ENCODE peak calls at places on chromosomes 2 and 18, in seven cellular contexts. One of them, this sample, is unnamed.

GRCh38 chr2:209322041-209322440 is 101.8 kb upstream of the MAP2 start:
- DNase-seq in B cell: no peak
- DNase-seq in heart left ventricle: no peak
- DNase-seq in lower lobe of right lung: no peak
- DNase-seq in ovary: no peak
- DNase-seq in HFFc6: no peak
- DNase-seq in epithelial cell of esophagus: no peak
- DNase-seq in this sample: no peak

GRCh38 chr2:157830696-157831570 is 45.2 kb downstream of the ACVR1 start:
- DNase-seq in heart left ventricle: no peak
- DNase-seq in B cell: no peak
- DNase-seq in lower lobe of right lung: no peak
- DNase-seq in epithelial cell of esophagus: peak; percentile 96
- DNase-seq in HFFc6: peak; percentile 91
- DNase-seq in ovary: peak; percentile 42
- DNase-seq in this sample: no peak

GRCh38 chr2:177984739-177985138 is 87.8 kb downstream of the PDE11A start:
- DNase-seq in epithelial cell of esophagus: no peak
- DNase-seq in HFFc6: peak; percentile 68
- DNase-seq in ovary: no peak
- DNase-seq in B cell: no peak
- DNase-seq in heart left ventricle: no peak
- DNase-seq in lower lobe of right lung: no peak
- DNase-seq in this sample: no peak

GRCh38 chr2:196468394-196468793 is 171.1 kb upstream of the CCDC150 start:
- DNase-seq in lower lobe of right lung: no peak
- DNase-seq in B cell: no peak
- DNase-seq in heart left ventricle: no peak
- DNase-seq in epithelial cell of esophagus: no peak
- DNase-seq in ovary: no peak
- DNase-seq in HFFc6: no peak
- DNase-seq in this sample: no peak

GRCh38 chr2:8003462-8004075 is 678.3 kb upstream of the ID2 start:
- DNase-seq in heart left ventricle: peak; percentile 72
- DNase-seq in lower lobe of right lung: no peak
- DNase-seq in epithelial cell of esophagus: no peak
- DNase-seq in B cell: no peak
- DNase-seq in HFFc6: peak; percentile 68
- DNase-seq in ovary: peak; percentile 73
- DNase-seq in this sample: no peak

GRCh38 chr2:237264480-237265219 is 149.3 kb downstream of the COL6A3 start:
- DNase-seq in heart left ventricle: no peak
- DNase-seq in HFFc6: peak; percentile 63
- DNase-seq in B cell: no peak
- DNase-seq in ovary: no peak
- DNase-seq in epithelial cell of esophagus: peak; percentile 72
- DNase-seq in lower lobe of right lung: no peak
- DNase-seq in this sample: no peak

GRCh38 chr2:191983186-191983585 is 136.3 kb upstream of the CAVIN2 start:
- DNase-seq in B cell: no peak
- DNase-seq in lower lobe of right lung: no peak
- DNase-seq in ovary: no peak
- DNase-seq in heart left ventricle: no peak
- DNase-seq in epithelial cell of esophagus: peak; percentile 33
- DNase-seq in HFFc6: no peak
- DNase-seq in this sample: no peak

GRCh38 chr18:46761054-46761769 is 4.4 kb upstream of the ST8SIA5 start:
- DNase-seq in epithelial cell of esophagus: no peak
- DNase-seq in lower lobe of right lung: no peak
- DNase-seq in ovary: no peak
- DNase-seq in B cell: no peak
- DNase-seq in HFFc6: no peak
- DNase-seq in heart left ventricle: no peak
- DNase-seq in this sample: no peak

GRCh38 chr2:199463708-199464613 is 6.2 kb upstream of the SATB2 start:
- DNase-seq in B cell: no peak
- DNase-seq in ovary: no peak
- DNase-seq in heart left ventricle: no peak
- DNase-seq in HFFc6: no peak
- DNase-seq in epithelial cell of esophagus: no peak
- DNase-seq in lower lobe of right lung: no peak
- DNase-seq in this sample: peak; percentile 44

GRCh38 chr2:233353769-233354499 is at the start of gene DGKD:
- DNase-seq in ovary: peak; percentile 74
- DNase-seq in heart left ventricle: peak; percentile 66
- DNase-seq in HFFc6: no peak
- DNase-seq in B cell: peak; percentile 99
- DNase-seq in lower lobe of right lung: peak; percentile 75
- DNase-seq in epithelial cell of esophagus: peak; percentile 33
- DNase-seq in this sample: peak; percentile 79

GRCh38 chr2:164657129-164657528 is 35.8 kb upstream of the GRB14 start:
- DNase-seq in lower lobe of right lung: no peak
- DNase-seq in B cell: no peak
- DNase-seq in heart left ventricle: no peak
- DNase-seq in ovary: no peak
- DNase-seq in epithelial cell of esophagus: peak; percentile 94
- DNase-seq in HFFc6: peak; percentile 88
- DNase-seq in this sample: no peak

GRCh38 chr2:128421861-128422311 is 103.2 kb upstream of the HS6ST1 start:
- DNase-seq in B cell: no peak
- DNase-seq in HFFc6: no peak
- DNase-seq in lower lobe of right lung: no peak
- DNase-seq in ovary: no peak
- DNase-seq in heart left ventricle: peak; percentile 1
- DNase-seq in epithelial cell of esophagus: no peak
- DNase-seq in this sample: peak; percentile 3

GRCh38 chr2:231568785-231569435 is 23.8 kb upstream of the TEX44 start:
- DNase-seq in B cell: no peak
- DNase-seq in lower lobe of right lung: no peak
- DNase-seq in epithelial cell of esophagus: no peak
- DNase-seq in heart left ventricle: no peak
- DNase-seq in ovary: no peak
- DNase-seq in HFFc6: no peak
- DNase-seq in this sample: no peak

GRCh38 chr2:200810252-200810650 is 1.5 kb upstream of the BZW1 start:
- DNase-seq in B cell: no peak
- DNase-seq in epithelial cell of esophagus: peak; percentile 63
- DNase-seq in heart left ventricle: peak; percentile 19
- DNase-seq in HFFc6: peak; percentile 66
- DNase-seq in lower lobe of right lung: no peak
- DNase-seq in ovary: no peak
- DNase-seq in this sample: no peak

GRCh38 chr18:906416-907170 is 1.9 kb downstream of the ADCYAP1 start:
- DNase-seq in heart left ventricle: no peak
- DNase-seq in lower lobe of right lung: no peak
- DNase-seq in B cell: no peak
- DNase-seq in HFFc6: no peak
- DNase-seq in ovary: no peak
- DNase-seq in epithelial cell of esophagus: no peak
- DNase-seq in this sample: peak; percentile 40

GRCh38 chr18:25047983-25048382 is 304.0 kb downstream of the ZNF521 start:
- DNase-seq in HFFc6: no peak
- DNase-seq in epithelial cell of esophagus: peak; percentile 2
- DNase-seq in lower lobe of right lung: no peak
- DNase-seq in B cell: no peak
- DNase-seq in ovary: no peak
- DNase-seq in heart left ventricle: no peak
- DNase-seq in this sample: no peak

GRCh38 chr2:18381451-18381850 is 179.0 kb downstream of the RDH14 start:
- DNase-seq in ovary: no peak
- DNase-seq in B cell: no peak
- DNase-seq in heart left ventricle: no peak
- DNase-seq in HFFc6: no peak
- DNase-seq in lower lobe of right lung: no peak
- DNase-seq in epithelial cell of esophagus: no peak
- DNase-seq in this sample: no peak

GRCh38 chr18:50203801-50204604 is 9.1 kb upstream of the MYO5B start:
- DNase-seq in lower lobe of right lung: peak; percentile 51
- DNase-seq in epithelial cell of esophagus: peak; percentile 71
- DNase-seq in ovary: no peak
- DNase-seq in HFFc6: no peak
- DNase-seq in B cell: no peak
- DNase-seq in heart left ventricle: no peak
- DNase-seq in this sample: peak; percentile 70

DNA sequence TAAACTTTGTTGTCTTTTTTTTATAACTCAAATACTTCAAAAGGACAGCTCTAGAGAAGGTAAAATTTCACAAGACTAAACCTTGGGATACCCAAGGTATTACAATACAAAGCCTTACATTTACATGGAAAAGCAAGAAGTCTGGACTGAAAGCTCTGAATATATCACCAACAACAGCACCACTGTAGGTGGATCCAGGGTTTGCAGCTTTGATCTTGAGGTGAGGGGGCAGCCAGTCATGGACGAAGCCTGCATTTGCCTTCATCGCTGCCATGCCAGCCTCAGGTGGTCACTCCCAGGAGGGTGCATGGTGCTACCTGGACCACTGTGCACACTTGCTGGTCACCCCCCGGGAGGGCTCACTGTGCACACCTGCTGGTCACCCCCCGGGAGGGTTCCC is 36.6 kb downstream of the RBFA start:
- DNase-seq in HFFc6: no peak
- DNase-seq in epithelial cell of esophagus: no peak
- DNase-seq in ovary: no peak
- DNase-seq in heart left ventricle: no peak
- DNase-seq in B cell: no peak
- DNase-seq in lower lobe of right lung: no peak
- DNase-seq in this sample: no peak
- TF ChIP-seq CTCF in HFFc6: no peak
- TF ChIP-seq CTCF in epithelial cell of esophagus: no peak
- TF ChIP-seq CTCF in ovary: no peak
- TF ChIP-seq CTCF in heart left ventricle: no peak
- TF ChIP-seq CTCF in B cell: no peak
- TF ChIP-seq CTCF in lower lobe of right lung: no peak
- TF ChIP-seq CTCF in this sample: no peak

GRCh38 chr2:100235098-100235497 is 87.2 kb downstream of the LONRF2 start:
- DNase-seq in heart left ventricle: no peak
- DNase-seq in B cell: peak; percentile 60
- DNase-seq in epithelial cell of esophagus: no peak
- DNase-seq in lower lobe of right lung: no peak
- DNase-seq in ovary: no peak
- DNase-seq in HFFc6: no peak
- DNase-seq in this sample: no peak

GRCh38 chr2:100236166-100236565 is 86.1 kb downstream of the LONRF2 start:
- DNase-seq in ovary: no peak
- DNase-seq in lower lobe of right lung: no peak
- DNase-seq in epithelial cell of esophagus: no peak
- DNase-seq in B cell: no peak
- DNase-seq in HFFc6: no peak
- DNase-seq in heart left ventricle: no peak
- DNase-seq in this sample: no peak

GRCh38 chr2:100237046-100237615 is 85.2 kb downstream of the LONRF2 start:
- DNase-seq in heart left ventricle: no peak
- DNase-seq in ovary: no peak
- DNase-seq in B cell: no peak
- DNase-seq in epithelial cell of esophagus: no peak
- DNase-seq in HFFc6: no peak
- DNase-seq in lower lobe of right lung: no peak
- DNase-seq in this sample: no peak

GRCh38 chr2:100234141-100234540 is 88.2 kb downstream of the LONRF2 start:
- DNase-seq in lower lobe of right lung: no peak
- DNase-seq in ovary: no peak
- DNase-seq in B cell: no peak
- DNase-seq in epithelial cell of esophagus: no peak
- DNase-seq in heart left ventricle: no peak
- DNase-seq in HFFc6: no peak
- DNase-seq in this sample: no peak

DNA sequence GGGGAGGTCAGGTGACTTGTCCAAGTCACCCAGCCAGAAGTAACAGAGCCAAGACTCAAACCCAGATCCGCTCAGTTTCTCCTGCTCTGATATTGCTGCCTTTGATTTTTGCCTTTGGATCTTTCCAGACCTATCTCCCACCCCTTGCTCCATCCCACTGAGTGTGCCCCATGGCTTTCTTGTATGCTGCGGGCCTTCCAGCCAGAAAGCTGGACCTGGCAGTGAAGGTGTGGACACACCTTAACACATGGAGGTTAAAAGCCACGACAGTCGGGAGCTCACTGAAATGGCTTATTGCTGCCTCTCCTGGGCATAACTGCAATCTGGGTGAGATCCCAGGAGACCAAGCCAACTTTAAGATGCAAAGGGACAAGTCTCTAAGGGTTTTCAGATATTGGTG is 86.7 kb downstream of the LONRF2 start:
- DNase-seq in HFFc6: no peak
- DNase-seq in B cell: no peak
- DNase-seq in ovary: no peak
- DNase-seq in epithelial cell of esophagus: no peak
- DNase-seq in heart left ventricle: no peak
- DNase-seq in lower lobe of right lung: no peak
- DNase-seq in this sample: no peak
- TF ChIP-seq CTCF in HFFc6: no peak
- TF ChIP-seq CTCF in B cell: no peak
- TF ChIP-seq CTCF in ovary: no peak
- TF ChIP-seq CTCF in epithelial cell of esophagus: no peak
- TF ChIP-seq CTCF in heart left ventricle: no peak
- TF ChIP-seq CTCF in lower lobe of right lung: no peak
- TF ChIP-seq CTCF in this sample: no peak

DNA sequence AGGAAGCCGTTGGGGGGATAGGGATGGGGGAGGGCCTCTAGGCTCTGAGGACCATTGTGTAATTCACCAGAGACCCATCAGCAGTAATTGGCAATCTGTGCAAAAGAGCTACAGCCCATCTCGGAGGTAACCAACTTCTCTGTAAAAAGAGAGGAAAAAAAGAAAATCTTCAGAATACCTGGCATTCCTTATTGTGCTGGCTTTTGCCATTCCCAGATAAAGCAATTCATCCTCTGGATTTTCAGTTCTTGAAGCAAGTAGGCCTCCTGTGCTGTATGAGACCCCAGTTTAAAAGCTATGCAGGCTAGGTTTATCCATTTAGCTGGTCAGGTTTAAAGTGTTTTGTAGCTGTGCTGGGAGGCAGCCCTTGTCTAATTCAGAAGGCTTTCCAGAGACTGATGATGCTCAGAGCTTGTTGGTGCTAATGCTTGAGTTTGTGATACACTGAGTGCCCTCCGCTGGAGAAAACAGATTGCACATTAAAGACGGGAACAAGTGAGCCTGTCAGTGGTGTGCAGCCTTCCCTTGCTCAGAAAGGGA is at the start of gene LRRTM4:
- DNase-seq in epithelial cell of esophagus: no peak
- DNase-seq in heart left ventricle: peak; percentile 11
- DNase-seq in B cell: no peak
- DNase-seq in ovary: no peak
- DNase-seq in lower lobe of right lung: no peak
- DNase-seq in HFFc6: no peak
- DNase-seq in this sample: no peak
- TF ChIP-seq CTCF in epithelial cell of esophagus: no peak
- TF ChIP-seq CTCF in heart left ventricle: no peak
- TF ChIP-seq CTCF in B cell: no peak
- TF ChIP-seq CTCF in ovary: no peak
- TF ChIP-seq CTCF in lower lobe of right lung: no peak
- TF ChIP-seq CTCF in HFFc6: no peak
- TF ChIP-seq CTCF in this sample: no peak

DNA sequence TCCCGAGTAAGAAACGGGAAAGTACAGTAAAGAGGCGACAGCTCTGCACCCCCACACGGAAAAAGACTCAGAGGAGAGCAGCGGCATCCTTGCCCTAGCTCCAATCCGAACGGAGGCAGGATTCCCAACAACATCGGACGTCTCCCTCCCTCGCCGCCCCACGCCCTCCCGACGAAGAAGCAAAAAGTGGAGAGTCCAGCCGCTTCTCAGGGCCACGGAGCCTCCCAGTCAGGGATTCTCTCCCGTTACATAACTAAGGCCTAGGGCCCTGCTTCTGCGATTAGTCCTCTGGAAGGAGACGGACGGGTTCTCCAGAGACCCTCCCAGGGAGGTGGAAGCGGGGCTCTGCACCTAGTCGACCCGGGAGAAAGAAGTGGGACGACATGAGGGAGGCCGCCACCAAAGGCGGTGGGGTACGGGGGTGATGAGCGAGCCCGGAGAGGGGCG is 587 bp downstream of the SUMO1 start:
- DNase-seq in HFFc6: peak; percentile 55
- DNase-seq in lower lobe of right lung: peak; percentile 47
- DNase-seq in epithelial cell of esophagus: peak; percentile 62
- DNase-seq in B cell: peak; percentile 10
- DNase-seq in heart left ventricle: peak; percentile 27
- DNase-seq in ovary: no peak
- DNase-seq in this sample: peak; percentile 64
- TF ChIP-seq CTCF in HFFc6: no peak
- TF ChIP-seq CTCF in lower lobe of right lung: no peak
- TF ChIP-seq CTCF in epithelial cell of esophagus: no peak
- TF ChIP-seq CTCF in B cell: no peak
- TF ChIP-seq CTCF in heart left ventricle: no peak
- TF ChIP-seq CTCF in ovary: no peak
- TF ChIP-seq CTCF in this sample: no peak